ENCODE peak calls at places on chromosomes 7 and 10, in eight cellular contexts. One of them, this sample, is unnamed.

GRCh38 chr10:102648269-102648888 is 4.1 kb downstream of the TRIM8 start:
- DNase-seq in activated T-cell treated with anti-CD3 and anti-CD28 coated beads, Interleukin-2, amount 50 U/mL, for 1 hour: no peak
- DNase-seq in NAMALWA: peak
- DNase-seq in body of pancreas: no peak
- DNase-seq in HTR-8/SVneo: no peak
- DNase-seq in ELF-1: no peak
- DNase-seq in NCI-H1436: no peak
- DNase-seq in stimulated activated CD8-positive, alpha-beta memory T cell treated with anti-CD3 and anti-CD28 coated beads, Interleukin-15, amount 100 ng/mL, for 24 hours: no peak
- DNase-seq in this sample: no peak

GRCh38 chr7:79820387-79820786 is 314.2 kb upstream of the GNAI1 start:
- DNase-seq in activated T-cell treated with anti-CD3 and anti-CD28 coated beads, Interleukin-2, amount 50 U/mL, for 1 hour: no peak
- DNase-seq in NAMALWA: no peak
- DNase-seq in body of pancreas: no peak
- DNase-seq in HTR-8/SVneo: peak
- DNase-seq in ELF-1: peak
- DNase-seq in NCI-H1436: no peak
- DNase-seq in stimulated activated CD8-positive, alpha-beta memory T cell treated with anti-CD3 and anti-CD28 coated beads, Interleukin-15, amount 100 ng/mL, for 24 hours: no peak
- DNase-seq in this sample: no peak

GRCh38 chr7:25402528-25402927 is 174.2 kb upstream of the NPVF start:
- DNase-seq in activated T-cell treated with anti-CD3 and anti-CD28 coated beads, Interleukin-2, amount 50 U/mL, for 1 hour: no peak
- DNase-seq in NAMALWA: no peak
- DNase-seq in body of pancreas: no peak
- DNase-seq in HTR-8/SVneo: no peak
- DNase-seq in ELF-1: no peak
- DNase-seq in NCI-H1436: no peak
- DNase-seq in stimulated activated CD8-positive, alpha-beta memory T cell treated with anti-CD3 and anti-CD28 coated beads, Interleukin-15, amount 100 ng/mL, for 24 hours: no peak
- DNase-seq in this sample: no peak

GRCh38 chr7:123155571-123155970 is 44.2 kb downstream of the SLC13A1 start:
- DNase-seq in activated T-cell treated with anti-CD3 and anti-CD28 coated beads, Interleukin-2, amount 50 U/mL, for 1 hour: no peak
- DNase-seq in NAMALWA: no peak
- DNase-seq in body of pancreas: no peak
- DNase-seq in HTR-8/SVneo: no peak
- DNase-seq in ELF-1: no peak
- DNase-seq in NCI-H1436: no peak
- DNase-seq in stimulated activated CD8-positive, alpha-beta memory T cell treated with anti-CD3 and anti-CD28 coated beads, Interleukin-15, amount 100 ng/mL, for 24 hours: no peak
- DNase-seq in this sample: no peak

GRCh38 chr7:151392426-151392825 is 17.4 kb downstream of the WDR86 start:
- DNase-seq in activated T-cell treated with anti-CD3 and anti-CD28 coated beads, Interleukin-2, amount 50 U/mL, for 1 hour: no peak
- DNase-seq in NAMALWA: no peak
- DNase-seq in body of pancreas: no peak
- DNase-seq in HTR-8/SVneo: no peak
- DNase-seq in ELF-1: no peak
- DNase-seq in NCI-H1436: no peak
- DNase-seq in stimulated activated CD8-positive, alpha-beta memory T cell treated with anti-CD3 and anti-CD28 coated beads, Interleukin-15, amount 100 ng/mL, for 24 hours: no peak
- DNase-seq in this sample: no peak

GRCh38 chr7:108143658-108144420 is 13.7 kb upstream of the LAMB4 start:
- DNase-seq in activated T-cell treated with anti-CD3 and anti-CD28 coated beads, Interleukin-2, amount 50 U/mL, for 1 hour: no peak
- DNase-seq in NAMALWA: peak
- DNase-seq in body of pancreas: no peak
- DNase-seq in HTR-8/SVneo: no peak
- DNase-seq in ELF-1: no peak
- DNase-seq in NCI-H1436: no peak
- DNase-seq in stimulated activated CD8-positive, alpha-beta memory T cell treated with anti-CD3 and anti-CD28 coated beads, Interleukin-15, amount 100 ng/mL, for 24 hours: no peak
- DNase-seq in this sample: no peak

GRCh38 chr10:110872145-110872983 is 636 bp downstream of the PDCD4 start:
- DNase-seq in activated T-cell treated with anti-CD3 and anti-CD28 coated beads, Interleukin-2, amount 50 U/mL, for 1 hour: peak
- DNase-seq in NAMALWA: peak
- DNase-seq in body of pancreas: peak
- DNase-seq in HTR-8/SVneo: peak
- DNase-seq in ELF-1: peak
- DNase-seq in NCI-H1436: peak
- DNase-seq in stimulated activated CD8-positive, alpha-beta memory T cell treated with anti-CD3 and anti-CD28 coated beads, Interleukin-15, amount 100 ng/mL, for 24 hours: no peak
- DNase-seq in this sample: peak

GRCh38 chr7:148941598-148942280 is 57.6 kb upstream of the EZH2 start:
- DNase-seq in activated T-cell treated with anti-CD3 and anti-CD28 coated beads, Interleukin-2, amount 50 U/mL, for 1 hour: peak
- DNase-seq in NAMALWA: peak
- DNase-seq in body of pancreas: peak
- DNase-seq in HTR-8/SVneo: no peak
- DNase-seq in ELF-1: peak
- DNase-seq in NCI-H1436: peak
- DNase-seq in stimulated activated CD8-positive, alpha-beta memory T cell treated with anti-CD3 and anti-CD28 coated beads, Interleukin-15, amount 100 ng/mL, for 24 hours: no peak
- DNase-seq in this sample: no peak

GRCh38 chr7:130436253-130436652 is 4.6 kb downstream of the CEP41 start:
- DNase-seq in activated T-cell treated with anti-CD3 and anti-CD28 coated beads, Interleukin-2, amount 50 U/mL, for 1 hour: no peak
- DNase-seq in NAMALWA: no peak
- DNase-seq in body of pancreas: no peak
- DNase-seq in HTR-8/SVneo: no peak
- DNase-seq in ELF-1: no peak
- DNase-seq in NCI-H1436: no peak
- DNase-seq in stimulated activated CD8-positive, alpha-beta memory T cell treated with anti-CD3 and anti-CD28 coated beads, Interleukin-15, amount 100 ng/mL, for 24 hours: no peak
- DNase-seq in this sample: no peak

GRCh38 chr10:101835406-101835805 is 8.2 kb downstream of the KCNIP2 start:
- DNase-seq in activated T-cell treated with anti-CD3 and anti-CD28 coated beads, Interleukin-2, amount 50 U/mL, for 1 hour: no peak
- DNase-seq in NAMALWA: no peak
- DNase-seq in body of pancreas: no peak
- DNase-seq in HTR-8/SVneo: no peak
- DNase-seq in ELF-1: no peak
- DNase-seq in NCI-H1436: no peak
- DNase-seq in stimulated activated CD8-positive, alpha-beta memory T cell treated with anti-CD3 and anti-CD28 coated beads, Interleukin-15, amount 100 ng/mL, for 24 hours: no peak
- DNase-seq in this sample: no peak

GRCh38 chr10:52865213-52865612 is 92.6 kb upstream of the MBL2 start:
- DNase-seq in activated T-cell treated with anti-CD3 and anti-CD28 coated beads, Interleukin-2, amount 50 U/mL, for 1 hour: no peak
- DNase-seq in NAMALWA: no peak
- DNase-seq in body of pancreas: no peak
- DNase-seq in HTR-8/SVneo: no peak
- DNase-seq in ELF-1: no peak
- DNase-seq in NCI-H1436: no peak
- DNase-seq in stimulated activated CD8-positive, alpha-beta memory T cell treated with anti-CD3 and anti-CD28 coated beads, Interleukin-15, amount 100 ng/mL, for 24 hours: no peak
- DNase-seq in this sample: no peak

GRCh38 chr10:17023386-17024298 is 106.0 kb downstream of the CUBN start:
- DNase-seq in activated T-cell treated with anti-CD3 and anti-CD28 coated beads, Interleukin-2, amount 50 U/mL, for 1 hour: peak
- DNase-seq in NAMALWA: peak
- DNase-seq in body of pancreas: no peak
- DNase-seq in HTR-8/SVneo: peak
- DNase-seq in ELF-1: peak
- DNase-seq in NCI-H1436: no peak
- DNase-seq in stimulated activated CD8-positive, alpha-beta memory T cell treated with anti-CD3 and anti-CD28 coated beads, Interleukin-15, amount 100 ng/mL, for 24 hours: no peak
- DNase-seq in this sample: peak

GRCh38 chr10:24201503-24202180 is 7.3 kb upstream of the KIAA1217 start:
- DNase-seq in activated T-cell treated with anti-CD3 and anti-CD28 coated beads, Interleukin-2, amount 50 U/mL, for 1 hour: no peak
- DNase-seq in NAMALWA: no peak
- DNase-seq in body of pancreas: no peak
- DNase-seq in HTR-8/SVneo: no peak
- DNase-seq in ELF-1: no peak
- DNase-seq in NCI-H1436: no peak
- DNase-seq in stimulated activated CD8-positive, alpha-beta memory T cell treated with anti-CD3 and anti-CD28 coated beads, Interleukin-15, amount 100 ng/mL, for 24 hours: no peak
- DNase-seq in this sample: no peak

GRCh38 chr10:118799779-118800178 is 45.0 kb upstream of the CACUL1 start:
- DNase-seq in activated T-cell treated with anti-CD3 and anti-CD28 coated beads, Interleukin-2, amount 50 U/mL, for 1 hour: no peak
- DNase-seq in NAMALWA: no peak
- DNase-seq in body of pancreas: no peak
- DNase-seq in HTR-8/SVneo: no peak
- DNase-seq in ELF-1: no peak
- DNase-seq in NCI-H1436: no peak
- DNase-seq in stimulated activated CD8-positive, alpha-beta memory T cell treated with anti-CD3 and anti-CD28 coated beads, Interleukin-15, amount 100 ng/mL, for 24 hours: no peak
- DNase-seq in this sample: peak

GRCh38 chr7:326273-326672 is 36.3 kb downstream of the FOXL3 start:
- DNase-seq in activated T-cell treated with anti-CD3 and anti-CD28 coated beads, Interleukin-2, amount 50 U/mL, for 1 hour: no peak
- DNase-seq in NAMALWA: no peak
- DNase-seq in body of pancreas: no peak
- DNase-seq in HTR-8/SVneo: no peak
- DNase-seq in ELF-1: no peak
- DNase-seq in NCI-H1436: no peak
- DNase-seq in stimulated activated CD8-positive, alpha-beta memory T cell treated with anti-CD3 and anti-CD28 coated beads, Interleukin-15, amount 100 ng/mL, for 24 hours: no peak
- DNase-seq in this sample: no peak

GRCh38 chr7:109179601-109180000 is 609.9 kb downstream of the DNAJB9 start:
- DNase-seq in activated T-cell treated with anti-CD3 and anti-CD28 coated beads, Interleukin-2, amount 50 U/mL, for 1 hour: no peak
- DNase-seq in NAMALWA: no peak
- DNase-seq in body of pancreas: no peak
- DNase-seq in HTR-8/SVneo: no peak
- DNase-seq in ELF-1: no peak
- DNase-seq in NCI-H1436: no peak
- DNase-seq in stimulated activated CD8-positive, alpha-beta memory T cell treated with anti-CD3 and anti-CD28 coated beads, Interleukin-15, amount 100 ng/mL, for 24 hours: no peak
- DNase-seq in this sample: no peak

GRCh38 chr10:108465871-108466641 is 1301.5 kb upstream of the SORCS1 start:
- DNase-seq in activated T-cell treated with anti-CD3 and anti-CD28 coated beads, Interleukin-2, amount 50 U/mL, for 1 hour: no peak
- DNase-seq in NAMALWA: no peak
- DNase-seq in body of pancreas: peak
- DNase-seq in HTR-8/SVneo: no peak
- DNase-seq in ELF-1: peak
- DNase-seq in NCI-H1436: no peak
- DNase-seq in stimulated activated CD8-positive, alpha-beta memory T cell treated with anti-CD3 and anti-CD28 coated beads, Interleukin-15, amount 100 ng/mL, for 24 hours: no peak
- DNase-seq in this sample: no peak

GRCh38 chr7:129434846-129435318 is 650 bp downstream of the STRIP2 start:
- DNase-seq in activated T-cell treated with anti-CD3 and anti-CD28 coated beads, Interleukin-2, amount 50 U/mL, for 1 hour: no peak
- DNase-seq in NAMALWA: no peak
- DNase-seq in body of pancreas: peak
- DNase-seq in HTR-8/SVneo: peak
- DNase-seq in ELF-1: peak
- DNase-seq in NCI-H1436: no peak
- DNase-seq in stimulated activated CD8-positive, alpha-beta memory T cell treated with anti-CD3 and anti-CD28 coated beads, Interleukin-15, amount 100 ng/mL, for 24 hours: no peak
- DNase-seq in this sample: no peak

GRCh38 chr10:9501944-9502343 is 1447.5 kb downstream of the GATA3 start:
- DNase-seq in activated T-cell treated with anti-CD3 and anti-CD28 coated beads, Interleukin-2, amount 50 U/mL, for 1 hour: no peak
- DNase-seq in NAMALWA: no peak
- DNase-seq in body of pancreas: no peak
- DNase-seq in HTR-8/SVneo: no peak
- DNase-seq in ELF-1: no peak
- DNase-seq in NCI-H1436: no peak
- DNase-seq in stimulated activated CD8-positive, alpha-beta memory T cell treated with anti-CD3 and anti-CD28 coated beads, Interleukin-15, amount 100 ng/mL, for 24 hours: no peak
- DNase-seq in this sample: no peak

GRCh38 chr7:128176696-128177095 is 64.4 kb upstream of the LEP start:
- DNase-seq in activated T-cell treated with anti-CD3 and anti-CD28 coated beads, Interleukin-2, amount 50 U/mL, for 1 hour: no peak
- DNase-seq in NAMALWA: no peak
- DNase-seq in body of pancreas: no peak
- DNase-seq in HTR-8/SVneo: no peak
- DNase-seq in ELF-1: peak
- DNase-seq in NCI-H1436: no peak
- DNase-seq in stimulated activated CD8-positive, alpha-beta memory T cell treated with anti-CD3 and anti-CD28 coated beads, Interleukin-15, amount 100 ng/mL, for 24 hours: no peak
- DNase-seq in this sample: no peak

GRCh38 chr10:96843823-96844222 is 11.7 kb downstream of the LCOR start:
- DNase-seq in activated T-cell treated with anti-CD3 and anti-CD28 coated beads, Interleukin-2, amount 50 U/mL, for 1 hour: no peak
- DNase-seq in NAMALWA: no peak
- DNase-seq in body of pancreas: no peak
- DNase-seq in HTR-8/SVneo: no peak
- DNase-seq in ELF-1: no peak
- DNase-seq in NCI-H1436: no peak
- DNase-seq in stimulated activated CD8-positive, alpha-beta memory T cell treated with anti-CD3 and anti-CD28 coated beads, Interleukin-15, amount 100 ng/mL, for 24 hours: no peak
- DNase-seq in this sample: no peak

GRCh38 chr10:104333037-104333727 is 5.1 kb downstream of the ITPRIP start:
- DNase-seq in activated T-cell treated with anti-CD3 and anti-CD28 coated beads, Interleukin-2, amount 50 U/mL, for 1 hour: peak
- DNase-seq in NAMALWA: no peak
- DNase-seq in body of pancreas: peak
- DNase-seq in HTR-8/SVneo: no peak
- DNase-seq in ELF-1: peak
- DNase-seq in NCI-H1436: peak
- DNase-seq in stimulated activated CD8-positive, alpha-beta memory T cell treated with anti-CD3 and anti-CD28 coated beads, Interleukin-15, amount 100 ng/mL, for 24 hours: no peak
- DNase-seq in this sample: no peak

GRCh38 chr10:122468923-122469781 is 7.8 kb downstream of the HTRA1 start:
- DNase-seq in activated T-cell treated with anti-CD3 and anti-CD28 coated beads, Interleukin-2, amount 50 U/mL, for 1 hour: no peak
- DNase-seq in NAMALWA: no peak
- DNase-seq in body of pancreas: no peak
- DNase-seq in HTR-8/SVneo: peak
- DNase-seq in ELF-1: no peak
- DNase-seq in NCI-H1436: no peak
- DNase-seq in stimulated activated CD8-positive, alpha-beta memory T cell treated with anti-CD3 and anti-CD28 coated beads, Interleukin-15, amount 100 ng/mL, for 24 hours: no peak
- DNase-seq in this sample: peak

GRCh38 chr7:68888971-68889385 is 709.3 kb upstream of the AUTS2 start:
- DNase-seq in activated T-cell treated with anti-CD3 and anti-CD28 coated beads, Interleukin-2, amount 50 U/mL, for 1 hour: no peak
- DNase-seq in NAMALWA: no peak
- DNase-seq in body of pancreas: no peak
- DNase-seq in HTR-8/SVneo: no peak
- DNase-seq in ELF-1: peak
- DNase-seq in NCI-H1436: peak
- DNase-seq in stimulated activated CD8-positive, alpha-beta memory T cell treated with anti-CD3 and anti-CD28 coated beads, Interleukin-15, amount 100 ng/mL, for 24 hours: no peak
- DNase-seq in this sample: no peak

GRCh38 chr10:88851706-88852105 is at the start of gene ANKRD22:
- DNase-seq in activated T-cell treated with anti-CD3 and anti-CD28 coated beads, Interleukin-2, amount 50 U/mL, for 1 hour: no peak
- DNase-seq in NAMALWA: no peak
- DNase-seq in body of pancreas: peak
- DNase-seq in HTR-8/SVneo: peak
- DNase-seq in ELF-1: peak
- DNase-seq in NCI-H1436: no peak
- DNase-seq in stimulated activated CD8-positive, alpha-beta memory T cell treated with anti-CD3 and anti-CD28 coated beads, Interleukin-15, amount 100 ng/mL, for 24 hours: no peak
- DNase-seq in this sample: no peak

GRCh38 chr10:100562806-100563293 is 27.1 kb downstream of the HIF1AN start:
- DNase-seq in activated T-cell treated with anti-CD3 and anti-CD28 coated beads, Interleukin-2, amount 50 U/mL, for 1 hour: peak
- DNase-seq in NAMALWA: no peak
- DNase-seq in body of pancreas: peak
- DNase-seq in HTR-8/SVneo: peak
- DNase-seq in ELF-1: peak
- DNase-seq in NCI-H1436: no peak
- DNase-seq in stimulated activated CD8-positive, alpha-beta memory T cell treated with anti-CD3 and anti-CD28 coated beads, Interleukin-15, amount 100 ng/mL, for 24 hours: no peak
- DNase-seq in this sample: no peak